ENCODE peak calls at places on chromosomes 7 and 10, in ten cellular contexts. M is IMR-90, T is AG09309, J is Caco-2, D is mammary epithelial cell, Q is cardiac muscle cell, W is GM20000, B is GM10248, U is WTC11, V is fibroblast of pulmonary artery. R is an unnamed sample.

GRCh38 chr7:83427929-83428328 is 221.0 kb downstream of the SEMA3E start:
- DNase-seq in B (no peak), M (no peak), J (no peak), D (peak; percentile 28), U (no peak), V (no peak), T (no peak), Q (no peak), W (no peak), R (no peak)

GRCh38 chr10:85978566-85979358 is 387.8 kb downstream of the GRID1 start:
- DNase-seq in Q (no peak), T (no peak), J (no peak), W (no peak), M (no peak), U (no peak), V (no peak), B (no peak), D (peak; percentile 32), R (no peak)

GRCh38 chr10:74705361-74705980 is 120.9 kb upstream of the KAT6B start:
- DNase-seq in U (no peak), B (no peak), J (no peak), V (no peak), T (no peak), W (no peak), M (no peak), Q (no peak), D (no peak), R (no peak)

GRCh38 chr7:101169838-101170531 is 4.6 kb upstream of the VGF start:
- DNase-seq in W (peak; percentile 85), Q (peak; percentile 65), U (peak; percentile 86), B (peak; percentile 81), V (peak; percentile 67), D (peak; percentile 45), J (peak; percentile 88), M (peak; percentile 60), T (no peak), R (peak; percentile 88)

GRCh38 chr7:55185321-55185802 is 166.5 kb downstream of the EGFR start:
- DNase-seq in D (peak; percentile 18), M (peak; percentile 35), B (no peak), T (no peak), J (no peak), V (no peak), Q (no peak), W (no peak), U (no peak), R (no peak)

GRCh38 chr7:127252736-127253288 is at the start of gene GRM8:
- DNase-seq in J (peak; percentile 37), Q (peak; percentile 87), U (peak; percentile 80), M (peak; percentile 22), D (peak; percentile 30), T (no peak), V (peak; percentile 44), W (peak; percentile 52), B (peak; percentile 36), R (peak; percentile 17)

GRCh38 chr10:127928021-127928806 is 21.3 kb downstream of the PTPRE start:
- DNase-seq in J (no peak), W (no peak), M (peak; percentile 70), D (no peak), T (no peak), V (peak; percentile 63), U (no peak), B (no peak), Q (no peak), R (no peak)

GRCh38 chr10:13853854-13854253 is 267.1 kb downstream of the PRPF18 start:
- DNase-seq in V (peak; percentile 65), J (no peak), M (peak; percentile 39), W (no peak), B (no peak), T (no peak), Q (no peak), D (no peak), U (no peak), R (no peak)

GRCh38 chr10:125840955-125841354 is 17.6 kb downstream of the BCCIP start:
- DNase-seq in V (peak; percentile 17), B (no peak), D (no peak), U (no peak), M (peak; percentile 51), W (no peak), J (no peak), Q (no peak), T (no peak), R (no peak)

GRCh38 chr10:125840406-125840805 is 17.1 kb downstream of the BCCIP start:
- DNase-seq in T (no peak), Q (no peak), M (no peak), D (no peak), J (no peak), W (no peak), B (no peak), U (no peak), V (no peak), R (no peak)

GRCh38 chr10:125839176-125839575 is 15.8 kb downstream of the BCCIP start:
- DNase-seq in B (no peak), Q (no peak), M (no peak), T (no peak), V (no peak), W (no peak), D (no peak), J (no peak), U (no peak), R (no peak)

DNA sequence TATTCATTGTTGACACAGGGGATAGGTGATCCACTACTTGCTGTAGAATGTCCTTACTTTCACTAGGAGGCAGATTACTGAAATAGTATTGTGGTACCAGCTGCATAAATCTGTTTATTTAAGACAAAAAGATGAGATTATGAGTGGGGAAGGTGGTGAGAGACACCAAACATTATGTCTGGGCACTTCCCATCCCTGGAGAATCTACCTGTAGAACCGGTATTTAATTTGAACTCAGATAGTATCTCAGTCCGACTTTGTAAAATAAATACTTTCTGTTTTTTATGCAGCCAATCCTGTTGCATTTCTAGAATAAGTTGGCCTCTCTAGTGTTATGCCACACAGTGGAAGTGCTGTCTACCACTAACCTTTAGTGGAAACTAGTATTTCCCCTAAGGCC is 13.4 kb downstream of the BCCIP start:
- DNase-seq in Q (no peak), T (no peak), M (no peak), J (no peak), B (no peak), V (no peak), U (no peak), W (no peak), D (no peak), R (no peak)
- TF ChIP-seq CTCF in Q (no peak), T (no peak), M (no peak), J (no peak), B (no peak), V (no peak), U (no peak), W (no peak), D (no peak), R (no peak)

GRCh38 chr7:98643232-98643985 is 26.3 kb downstream of the NPTX2 start:
- DNase-seq in W (no peak), B (no peak), D (no peak), V (no peak), U (no peak), Q (no peak), T (no peak), J (no peak), M (no peak), R (no peak)

GRCh38 chr7:98646465-98646864 is 29.4 kb downstream of the NPTX2 start:
- DNase-seq in T (no peak), W (no peak), B (no peak), V (no peak), U (no peak), M (no peak), J (no peak), Q (no peak), D (no peak), R (no peak)

GRCh38 chr7:98638853-98639252 is 21.8 kb downstream of the NPTX2 start:
- DNase-seq in V (no peak), M (no peak), W (no peak), U (no peak), D (no peak), T (no peak), Q (no peak), J (no peak), B (no peak), R (no peak)

GRCh38 chr7:98640375-98640774 is 23.3 kb downstream of the NPTX2 start:
- DNase-seq in J (no peak), T (no peak), M (no peak), W (no peak), U (no peak), B (no peak), V (no peak), Q (no peak), D (no peak), R (no peak)

GRCh38 chr7:98641646-98642489 is 24.8 kb downstream of the NPTX2 start:
- DNase-seq in W (no peak), Q (no peak), T (no peak), D (no peak), U (peak; percentile 21), B (peak; percentile 39), M (no peak), V (peak; percentile 51), J (no peak), R (no peak)
- TF ChIP-seq CTCF in W (no peak), Q (no peak), T (no peak), D (no peak), U (no peak), B (no peak), M (no peak), V (no peak), J (no peak), R (no peak)

GRCh38 chr10:101778781-101779543 is 3.0 kb upstream of the FGF8 start:
- DNase-seq in M (no peak), V (peak; percentile 48), D (no peak), U (peak; percentile 80), J (no peak), W (peak; percentile 80), B (peak; percentile 54), Q (peak; percentile 79), T (no peak), R (peak; percentile 43)

GRCh38 chr10:101781655-101781983 is 1.6 kb downstream of the NPM3 start:
- DNase-seq in W (no peak), Q (no peak), D (no peak), V (no peak), B (peak; percentile 16), T (no peak), U (no peak), J (no peak), M (no peak), R (no peak)

GRCh38 chr10:101779544-101780186 is 3.6 kb downstream of the NPM3 start:
- DNase-seq in V (peak; percentile 70), U (peak; percentile 93), J (peak; percentile 48), Q (peak; percentile 91), T (no peak), B (peak; percentile 89), W (peak; percentile 91), D (peak; percentile 23), M (peak; percentile 46), R (peak; percentile 90)

GRCh38 chr10:101780818-101781654 is 2.2 kb downstream of the NPM3 start:
- DNase-seq in B (peak; percentile 86), U (peak; percentile 80), M (peak; percentile 64), V (peak; percentile 72), J (peak; percentile 80), D (peak; percentile 50), Q (peak; percentile 80), W (peak; percentile 87), T (no peak), R (peak; percentile 82)

DNA sequence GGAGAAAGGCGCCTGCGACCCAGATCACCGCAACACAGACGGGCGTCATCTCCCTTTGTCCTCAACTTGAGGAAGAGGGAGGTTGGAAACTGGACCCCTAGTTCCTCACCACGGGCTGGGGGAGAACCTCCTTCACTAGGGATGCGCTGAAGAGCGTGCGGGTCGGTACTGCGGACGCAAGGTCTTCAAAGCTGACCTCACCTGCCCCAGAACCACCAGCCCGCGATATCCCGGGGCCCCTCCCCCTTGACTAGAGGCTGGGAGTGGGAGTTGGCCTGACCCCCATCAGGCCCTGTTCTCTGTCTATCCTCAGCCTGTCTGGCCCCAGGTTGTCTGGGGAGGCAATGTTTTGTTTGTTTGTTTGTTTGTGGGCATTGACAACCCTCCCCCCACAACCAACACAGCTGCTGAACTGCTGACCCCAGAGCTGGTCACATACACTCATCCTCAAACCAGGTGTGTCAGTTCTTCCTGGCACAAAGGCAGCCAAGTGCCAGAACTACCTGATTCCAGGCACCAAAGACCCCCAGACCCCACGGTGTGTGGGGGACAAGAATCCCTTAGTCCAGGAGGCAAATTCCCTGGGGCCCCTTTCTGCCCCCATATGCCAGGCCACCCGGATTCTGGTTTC is 2.9 kb downstream of the NPM3 start:
- DNase-seq in T (no peak), B (no peak), W (no peak), J (no peak), V (no peak), U (no peak), Q (no peak), D (no peak), M (no peak), R (no peak)
- TF ChIP-seq CTCF in T (no peak), B (no peak), W (no peak), J (no peak), V (no peak), U (no peak), Q (no peak), D (no peak), M (no peak), R (peak; percentile 8)

DNA sequence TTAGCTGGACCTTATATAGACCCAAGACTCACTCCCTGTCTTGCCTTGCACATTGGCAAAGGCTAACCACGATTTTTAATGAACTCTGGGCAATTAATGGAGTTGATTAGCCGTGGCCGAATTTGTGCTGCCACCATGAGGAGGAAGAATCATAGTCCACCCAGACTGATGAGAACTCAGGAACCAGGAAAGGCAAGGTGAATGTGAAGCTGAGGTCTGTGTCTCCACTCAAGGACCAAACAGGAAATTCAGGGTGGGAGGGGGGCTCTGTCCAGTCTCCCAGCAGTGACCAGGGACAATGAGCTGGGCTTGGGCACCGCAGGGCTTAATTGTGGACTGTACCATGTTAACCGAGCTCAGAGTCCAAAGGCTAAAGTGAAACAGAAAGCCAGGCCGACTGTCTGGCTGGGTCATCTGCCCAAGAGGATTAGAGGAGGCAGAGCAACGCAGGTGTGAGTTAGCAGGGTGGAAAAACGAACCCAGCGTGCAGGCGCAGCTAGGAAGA is 127.0 kb upstream of the JCAD start:
- DNase-seq in U (no peak), D (no peak), Q (no peak), T (no peak), W (no peak), M (no peak), B (no peak), J (peak; percentile 29), V (no peak), R (no peak)
- TF ChIP-seq CTCF in U (no peak), D (peak; percentile 7), Q (peak; percentile 29), T (peak; percentile 50), W (no peak), M (peak; percentile 18), B (no peak), J (no peak), V (peak; percentile 22), R (no peak)